ENCODE peak calls at places on chromosome 9, in six cellular contexts. P, W, Y, I, E and M are unnamed samples.

GRCh38 chr9:111094433-111095421 is 56.5 kb upstream of the LPAR1 start:
- DNase-seq in P (peak), W (no peak), Y (no peak), I (no peak), E (peak), M (no peak)

GRCh38 chr9:98555851-98556465 is 152.8 kb downstream of the GABBR2 start:
- DNase-seq in P (no peak), W (no peak), Y (no peak), I (no peak), E (no peak), M (no peak)

GRCh38 chr9:70540016-70540415 is 125.6 kb upstream of the KLF9 start:
- DNase-seq in P (no peak), W (no peak), Y (no peak), I (no peak), E (no peak), M (no peak)

GRCh38 chr9:36401179-36401740 is 1.2 kb upstream of the RNF38 start:
- DNase-seq in P (peak), W (peak), Y (no peak), I (peak), E (no peak), M (peak)

GRCh38 chr9:92637331-92637730 is 32.6 kb downstream of the IPPK start:
- DNase-seq in P (no peak), W (no peak), Y (no peak), I (no peak), E (no peak), M (no peak)

GRCh38 chr9:89408628-89409101 is 89.2 kb downstream of the SEMA4D start:
- DNase-seq in P (no peak), W (no peak), Y (peak), I (no peak), E (peak), M (no peak)

GRCh38 chr9:136239963-136240330 is 5.7 kb downstream of the QSOX2 start:
- DNase-seq in P (no peak), W (peak), Y (no peak), I (peak), E (no peak), M (no peak)

GRCh38 chr9:134333234-134333873 is 7.1 kb downstream of the RXRA start:
- DNase-seq in P (no peak), W (no peak), Y (no peak), I (no peak), E (no peak), M (no peak)

GRCh38 chr9:89505048-89505447 is 7.1 kb upstream of the SEMA4D start:
- DNase-seq in P (no peak), W (no peak), Y (no peak), I (no peak), E (no peak), M (no peak)

GRCh38 chr9:6827370-6827949 is 69.7 kb downstream of the KDM4C start:
- DNase-seq in P (peak), W (peak), Y (no peak), I (peak), E (no peak), M (peak)
- TF ChIP-seq CTCF in P (peak), W (peak), Y (peak), I (peak), E (peak), M (peak)

DNA sequence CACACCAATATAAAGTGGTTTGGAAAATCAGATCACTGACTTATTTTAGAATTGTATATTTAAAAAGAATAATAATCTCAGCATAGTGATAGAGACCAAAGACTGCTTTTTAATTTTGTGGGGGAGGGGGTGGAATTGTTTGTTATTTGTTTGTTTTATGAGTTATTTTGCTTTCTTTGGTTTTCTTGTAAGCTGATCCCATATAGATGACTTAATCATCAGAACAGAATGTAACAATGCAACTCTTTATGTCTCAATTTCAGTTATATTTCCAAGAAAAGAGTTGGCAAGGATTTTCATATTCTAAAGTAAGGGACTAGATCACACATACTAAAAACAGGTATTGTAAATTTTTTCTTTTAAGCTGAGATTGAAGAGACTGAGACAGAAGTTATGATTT is 984.9 kb downstream of the TLE4 start:
- DNase-seq in P (peak), W (no peak), Y (no peak), I (no peak), E (no peak), M (no peak)
- TF ChIP-seq CTCF in P (no peak), W (no peak), Y (no peak), I (no peak), E (no peak), M (no peak)

GRCh38 chr9:27573699-27574265 is 501 bp upstream of the C9orf72 start:
- DNase-seq in P (peak), W (peak), Y (peak), I (peak), E (peak), M (peak)
- TF ChIP-seq CTCF in P (no peak), W (no peak), Y (no peak), I (no peak), E (no peak), M (no peak)

DNA sequence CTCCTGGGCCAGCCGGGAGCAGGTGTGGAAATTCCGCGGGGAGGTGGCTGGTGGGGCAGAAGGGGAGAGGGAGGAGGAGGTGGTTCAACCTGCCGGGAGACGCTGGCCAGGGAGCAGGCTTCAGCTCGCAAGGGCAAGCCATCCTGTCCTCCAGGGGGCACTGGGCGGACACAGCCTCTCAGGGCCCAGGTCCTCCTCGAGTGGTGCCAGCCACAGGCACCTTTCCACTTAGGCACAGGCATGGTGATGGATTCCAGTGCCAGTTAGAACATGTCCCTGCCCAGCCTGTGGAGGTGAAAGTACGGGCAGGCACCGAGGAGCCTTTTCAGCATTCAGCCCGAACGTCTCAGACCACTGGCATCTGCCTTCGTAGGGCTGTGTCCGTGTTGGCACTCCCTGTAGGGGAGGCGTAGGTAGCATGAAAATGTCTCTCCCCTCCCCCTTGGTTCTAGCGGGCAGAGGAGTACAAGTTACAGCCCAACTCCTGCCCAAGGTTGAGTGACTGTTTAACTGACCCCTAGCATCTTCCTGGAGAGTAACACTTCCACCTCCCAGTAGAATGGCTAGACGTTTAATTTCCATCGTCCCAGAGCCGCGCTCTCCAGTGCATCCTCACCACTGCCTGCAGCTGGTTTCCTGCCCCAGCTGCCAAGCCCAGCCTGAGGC is 48.9 kb downstream of the DAB2IP start:
- DNase-seq in P (peak), W (peak), Y (no peak), I (peak), E (peak), M (peak)
- TF ChIP-seq CTCF in P (peak), W (peak), Y (no peak), I (peak), E (peak), M (peak)

DNA sequence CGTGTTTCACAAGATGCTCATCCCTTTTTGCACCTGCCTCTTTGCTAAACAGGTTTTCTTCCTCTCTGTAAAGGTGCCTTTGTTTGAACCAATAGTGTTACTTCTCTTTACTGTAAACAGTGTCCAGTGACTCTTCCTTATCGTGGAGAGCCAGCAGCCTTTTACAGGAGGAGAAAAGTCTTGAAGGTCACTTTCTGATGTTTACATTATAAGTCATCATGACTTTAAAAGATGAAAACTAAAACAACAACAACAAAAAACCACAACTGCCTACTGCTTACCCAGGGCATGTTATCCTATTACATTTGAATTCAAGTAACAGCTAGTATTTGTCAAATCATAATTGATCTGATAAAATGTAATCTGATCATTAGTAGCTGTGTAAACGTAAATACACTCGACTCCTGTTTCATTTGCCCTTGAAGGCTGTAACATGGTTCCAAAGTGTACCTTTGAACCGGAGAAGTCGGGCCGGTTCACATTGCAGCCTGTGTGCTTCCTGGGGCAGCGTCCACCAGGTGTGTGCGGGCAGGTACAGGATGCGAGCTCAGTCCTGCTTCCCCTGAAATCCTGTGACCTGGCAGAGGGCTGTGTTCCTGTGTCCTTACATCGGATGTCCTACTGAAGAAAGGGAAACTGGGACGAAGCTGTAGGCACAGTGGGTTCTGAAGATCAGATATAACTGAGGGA is 118.1 kb downstream of the C9orf152 start:
- DNase-seq in P (no peak), W (no peak), Y (no peak), I (no peak), E (no peak), M (no peak)
- TF ChIP-seq CTCF in P (no peak), W (no peak), Y (no peak), I (no peak), E (no peak), M (no peak)

GRCh38 chr9:95764490-95764889 is 111.0 kb upstream of the ERCC6L2 start:
- DNase-seq in P (no peak), W (no peak), Y (no peak), I (no peak), E (no peak), M (no peak)

GRCh38 chr9:95763006-95763405 is 112.5 kb upstream of the ERCC6L2 start:
- DNase-seq in P (no peak), W (no peak), Y (no peak), I (no peak), E (no peak), M (no peak)

GRCh38 chr9:95763983-95764382 is 111.5 kb upstream of the ERCC6L2 start:
- DNase-seq in P (no peak), W (no peak), Y (no peak), I (no peak), E (no peak), M (no peak)

GRCh38 chr9:95766906-95767305 is 108.6 kb upstream of the ERCC6L2 start:
- DNase-seq in P (no peak), W (no peak), Y (no peak), I (no peak), E (no peak), M (no peak)

GRCh38 chr9:95764920-95765319 is 110.6 kb upstream of the ERCC6L2 start:
- DNase-seq in P (no peak), W (no peak), Y (no peak), I (no peak), E (no peak), M (no peak)
- TF ChIP-seq CTCF in P (no peak), W (no peak), Y (no peak), I (no peak), E (no peak), M (no peak)

DNA sequence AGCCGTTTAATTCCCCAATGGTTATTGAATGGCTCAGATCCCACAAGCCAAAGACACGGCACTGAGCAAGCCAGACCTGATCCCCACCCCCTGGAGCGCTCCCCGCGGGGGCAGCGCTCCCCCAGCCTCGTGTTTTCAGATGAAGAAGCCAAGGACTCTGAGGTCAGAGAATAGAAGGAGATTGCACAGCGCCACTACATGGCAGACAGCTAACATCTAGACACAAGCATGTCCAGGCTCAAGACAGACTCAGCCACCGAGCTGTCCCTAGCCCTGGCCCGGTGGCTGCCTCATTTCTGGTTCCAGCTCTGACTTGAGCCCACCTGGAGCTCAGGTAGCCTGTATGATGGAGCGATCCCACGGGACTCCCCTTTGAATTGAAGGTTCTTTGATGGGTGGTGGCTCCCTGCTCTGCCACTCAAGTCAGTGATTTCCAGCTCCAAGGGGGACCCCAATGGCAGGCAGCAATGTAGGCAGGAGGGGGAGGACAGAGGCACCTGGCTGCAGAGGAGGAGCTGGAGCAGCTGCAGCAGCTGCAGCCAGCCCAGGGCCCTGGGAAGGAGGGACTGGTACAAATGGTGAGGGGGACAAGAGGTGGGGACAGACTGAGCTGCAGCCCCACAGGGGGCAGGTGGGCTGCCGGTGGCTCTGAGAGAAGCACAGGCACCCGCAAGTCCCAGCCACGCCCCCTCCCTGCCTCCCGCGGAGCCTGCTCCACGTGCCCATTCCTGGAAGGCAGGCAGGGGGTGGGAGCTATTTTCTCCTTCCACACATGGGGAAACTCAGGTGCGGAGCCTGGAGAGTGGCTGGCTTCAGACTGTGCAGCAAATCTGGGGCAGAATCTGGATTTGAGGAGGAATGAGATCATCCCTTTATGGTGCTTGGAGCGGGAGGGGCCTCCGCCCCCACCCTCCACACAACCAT is 40.2 kb downstream of the NTNG2 start:
- DNase-seq in P (no peak), W (no peak), Y (no peak), I (no peak), E (no peak), M (no peak)
- TF ChIP-seq CTCF in P (no peak), W (no peak), Y (no peak), I (no peak), E (no peak), M (no peak)

DNA sequence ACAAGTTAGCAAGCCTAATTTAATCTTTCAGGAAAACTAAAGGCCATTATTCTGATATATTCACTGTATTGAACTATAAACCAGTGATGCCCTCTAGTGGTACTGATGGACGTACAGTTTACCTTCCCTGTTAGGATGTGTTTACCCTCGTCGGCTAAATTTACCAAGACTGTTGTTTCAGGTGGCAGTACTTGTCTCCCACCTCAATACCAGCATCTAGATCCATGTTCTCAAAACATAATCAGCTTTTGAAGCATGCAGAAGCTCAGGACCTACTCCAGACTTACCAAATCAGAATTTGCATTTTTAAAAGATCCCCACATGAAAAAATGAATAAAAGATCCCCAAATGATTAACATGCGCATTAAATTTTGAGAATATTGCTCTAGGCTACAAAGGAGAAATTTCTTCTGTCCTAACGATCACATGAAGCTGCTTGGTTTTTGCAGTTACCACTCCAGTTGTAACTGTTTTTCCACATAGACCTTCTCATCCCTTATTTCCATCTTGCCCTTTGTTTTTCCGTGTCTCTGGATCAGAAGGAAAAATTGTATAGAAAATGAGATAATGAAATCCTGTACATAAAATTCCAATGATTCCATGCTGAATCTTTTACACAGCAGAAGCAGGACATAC is 3.2 kb upstream of the BAAT start:
- DNase-seq in P (peak), W (no peak), Y (no peak), I (no peak), E (no peak), M (no peak)
- TF ChIP-seq CTCF in P (peak), W (peak), Y (peak), I (peak), E (peak), M (peak)